ENCODE peak calls at places on chromosomes 5 and 9, in five cellular contexts. X, Q, V, I and A are unnamed samples. For H3K27me3, the result is how much of the 10 kb centered on the place peaks cover.

GRCh38 chr9:131747352-131747751 is 7.5 kb upstream of the RAPGEF1 start:
- DNase-seq in X (no peak), V (peak), Q (no peak), I (peak), A (no peak)

GRCh38 chr9:114056527-114056926 is 21.6 kb downstream of the AMBP start:
- DNase-seq in Q (no peak), I (no peak), X (peak), V (no peak), A (no peak)

GRCh38 chr5:123997354-123998215 is 485.6 kb downstream of the CSNK1G3 start:
- DNase-seq in X (no peak), V (no peak), I (peak), Q (no peak), A (no peak)

GRCh38 chr5:2032432-2032831 is 149.7 kb upstream of the IRX4 start:
- DNase-seq in Q (no peak), V (no peak), I (no peak), X (no peak), A (no peak)

GRCh38 chr5:37248387-37248969 is 698 bp downstream of the CPLANE1 start:
- DNase-seq in I (peak), Q (no peak), V (no peak), X (no peak), A (no peak)

GRCh38 chr9:2872307-2872940 is 28.5 kb upstream of the PUM3 start:
- DNase-seq in Q (no peak), X (no peak), V (peak), I (peak), A (no peak)

GRCh38 chr9:94153905-94154304 is 69.6 kb downstream of the PTPDC1 start:
- DNase-seq in V (peak), Q (no peak), X (no peak), I (no peak), A (no peak)

GRCh38 chr9:109033941-109034700 is 20.8 kb upstream of the CTNNAL1 start:
- DNase-seq in V (no peak), Q (no peak), X (no peak), I (peak), A (no peak)

GRCh38 chr9:94922691-94923107 is 196.2 kb downstream of the AOPEP start:
- DNase-seq in V (no peak), Q (no peak), I (peak), X (no peak), A (no peak)

GRCh38 chr9:5773324-5773999 is 59.5 kb downstream of the ERMP1 start:
- DNase-seq in V (no peak), Q (no peak), X (no peak), I (no peak), A (no peak)

GRCh38 chr5:141716009-141716408 is 34.0 kb upstream of the ARAP3 start:
- DNase-seq in X (no peak), V (no peak), Q (no peak), I (no peak), A (no peak)

GRCh38 chr5:17189381-17190036 is 27.9 kb upstream of the BASP1 start:
- DNase-seq in V (peak), I (peak), X (peak), Q (peak), A (peak)

GRCh38 chr9:74557577-74557976 is 60.4 kb downstream of the RORB start:
- DNase-seq in Q (no peak), V (no peak), I (no peak), X (no peak), A (no peak)

GRCh38 chr5:125485003-125485641 is 738.7 kb upstream of the ZNF608 start:
- DNase-seq in I (peak), Q (no peak), V (no peak), X (no peak), A (peak)

GRCh38 chr9:106757539-106757938 is 105.4 kb upstream of the ZNF462 start:
- DNase-seq in X (no peak), V (no peak), Q (no peak), I (no peak), A (no peak)

GRCh38 chr9:128149001-128149701 is at the start of gene LCN2:
- DNase-seq in V (no peak), Q (no peak), X (peak), I (no peak), A (peak)

GRCh38 chr9:86126998-86127972 is 27.9 kb upstream of the GOLM1 start:
- DNase-seq in I (peak), Q (peak), V (no peak), X (peak), A (peak)

GRCh38 chr9:249025-249424 is 34.4 kb downstream of the DOCK8 start:
- DNase-seq in Q (no peak), I (no peak), X (no peak), V (peak), A (no peak)

GRCh38 chr5:85249204-85249603 is 864.5 kb upstream of the EDIL3 start:
- DNase-seq in I (no peak), V (no peak), X (no peak), Q (no peak), A (no peak)

DNA sequence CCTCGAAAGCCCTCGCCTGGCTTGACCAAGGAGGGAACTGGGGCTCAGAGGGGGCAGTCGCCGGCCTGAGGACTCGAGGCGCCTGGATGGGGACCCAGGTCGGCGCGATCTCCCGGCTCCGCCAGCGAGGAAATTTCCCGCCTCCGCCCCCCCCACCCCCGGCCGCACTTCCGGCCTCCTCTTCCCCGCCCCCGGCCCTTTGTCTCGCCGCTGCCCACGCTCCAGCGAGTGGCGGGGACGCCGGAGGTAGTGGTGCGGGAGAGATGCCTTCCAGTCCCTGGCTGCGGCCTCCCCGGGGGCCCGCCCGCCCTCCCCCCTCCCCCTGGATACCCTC is 441 bp upstream of the GPRIN1 start:
- DNase-seq in I (no peak), X (no peak), V (no peak), Q (no peak), A (no peak)
- H3K27me3 ChIP-seq in I (under half), X (under half), V (under half), Q (under half), A (under half)

GRCh38 chr9:84867171-84867570 is 197.6 kb downstream of the NTRK2 start:
- DNase-seq in Q (no peak), X (no peak), V (no peak), I (no peak), A (no peak)
- H3K4me3 ChIP-seq in Q (no peak), X (no peak), V (no peak), I (no peak), A (no peak)

DNA sequence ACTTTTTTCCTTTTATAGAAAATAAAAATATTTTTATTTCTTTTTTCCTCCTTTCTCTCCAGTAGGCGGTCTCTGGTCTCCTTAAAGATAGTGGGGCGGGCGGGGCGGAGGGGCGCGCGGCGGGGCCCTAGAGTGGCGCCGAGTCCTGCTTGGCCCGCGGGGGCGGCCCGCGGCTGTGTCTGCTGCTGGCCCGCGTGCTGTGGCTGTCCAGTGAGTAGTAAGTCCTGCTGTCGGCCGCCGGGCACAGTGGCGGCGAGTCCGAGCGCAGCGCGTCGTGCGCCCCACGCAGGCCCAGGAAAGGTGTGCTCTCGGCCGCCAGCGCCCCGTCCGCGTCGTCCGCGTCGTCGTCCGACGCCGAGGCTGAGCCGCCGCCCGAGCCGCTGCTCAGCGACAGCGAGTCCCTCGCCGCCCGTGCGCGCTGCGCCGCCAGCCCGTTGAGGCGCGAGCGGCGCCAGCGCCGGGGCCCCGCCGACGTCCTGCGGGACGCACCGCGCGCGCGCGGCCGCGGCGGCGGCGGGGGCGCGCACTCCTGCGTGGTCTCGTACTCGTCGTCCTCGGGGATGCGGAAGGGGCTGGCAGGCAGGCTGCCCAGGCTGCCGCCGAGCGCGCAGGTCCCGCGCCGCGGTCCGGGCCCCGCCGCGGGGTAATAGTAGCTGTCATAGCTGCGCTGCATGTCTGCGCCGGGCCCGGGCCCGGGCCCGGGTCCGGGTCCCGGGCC is 52.3 kb downstream of the PSD2 start:
- DNase-seq in X (peak), Q (peak), I (peak), V (peak), A (peak)
- H3K27me3 ChIP-seq in X (under half), Q (under half), I (under half), V (under half), A (under half)

GRCh38 chr5:670396-671270 is 22.5 kb downstream of the TPPP start:
- DNase-seq in X (peak), V (no peak), I (no peak), Q (no peak), A (no peak)

GRCh38 chr5:668299-668995 is 24.7 kb downstream of the TPPP start:
- DNase-seq in V (no peak), Q (no peak), X (peak), I (no peak), A (no peak)

GRCh38 chr5:671459-672328 is 21.5 kb downstream of the TPPP start:
- DNase-seq in I (peak), Q (peak), V (peak), X (peak), A (peak)

GRCh38 chr5:669111-669841 is 23.9 kb downstream of the TPPP start:
- DNase-seq in Q (peak), X (peak), V (peak), I (peak), A (peak)

DNA sequence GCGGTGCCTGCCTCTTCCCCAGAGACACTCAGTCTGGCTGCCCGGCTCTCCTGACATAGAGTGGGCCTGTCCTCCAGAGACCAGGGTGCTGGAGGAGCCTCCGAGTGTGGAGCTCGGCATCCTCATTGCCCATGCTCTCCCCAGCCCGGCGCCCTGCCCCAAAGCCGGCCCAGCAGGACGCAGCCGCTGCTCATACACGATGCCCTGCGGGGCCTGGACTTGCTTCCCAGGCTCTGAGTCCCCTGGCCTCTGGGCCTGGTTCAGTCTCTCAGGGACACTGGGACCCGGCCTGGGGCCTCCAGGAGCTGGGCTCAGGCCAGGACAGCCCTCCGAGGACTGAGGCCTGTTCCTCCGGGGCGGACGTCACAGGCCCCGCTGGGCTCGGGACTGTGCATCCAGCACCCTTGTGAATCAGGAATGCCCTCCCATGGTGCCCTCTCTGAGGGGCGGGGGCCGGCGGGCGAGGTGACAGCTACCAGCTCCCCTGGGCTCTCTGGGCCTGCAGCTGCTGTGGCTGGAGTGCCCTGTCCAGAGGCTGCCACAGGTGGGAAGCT is 23.2 kb downstream of the TPPP start:
- DNase-seq in V (no peak), Q (peak), X (peak), I (no peak), A (peak)
- H3K4me3 ChIP-seq in V (no peak), Q (no peak), X (no peak), I (no peak), A (no peak)

GRCh38 chr5:177994063-177994462 is 2.0 kb downstream of the PROP1 start:
- DNase-seq in Q (no peak), V (no peak), X (no peak), I (no peak), A (no peak)

GRCh38 chr5:177994561-177995190 is 1.4 kb downstream of the PROP1 start:
- DNase-seq in I (no peak), Q (no peak), X (no peak), V (no peak), A (no peak)

GRCh38 chr5:177996660-177997318 is 747 bp upstream of the PROP1 start:
- DNase-seq in V (no peak), I (no peak), Q (no peak), X (no peak), A (no peak)

GRCh38 chr5:177997319-177997670 is 1.3 kb upstream of the PROP1 start:
- DNase-seq in I (peak), Q (no peak), X (no peak), V (no peak), A (no peak)

GRCh38 chr5:177995691-177996595 is at the start of gene PROP1:
- DNase-seq in V (no peak), I (no peak), X (no peak), Q (no peak), A (no peak)
- H3K27me3 ChIP-seq in V (under half), I (under half), X (under half), Q (under half), A (under half)

GRCh38 chr5:7066471-7067235 is 329.3 kb upstream of the ADCY2 start:
- DNase-seq in V (no peak), X (no peak), Q (no peak), I (no peak), A (no peak)
- H3K4me3 ChIP-seq in V (no peak), X (no peak), Q (no peak), I (no peak), A (no peak)

GRCh38 chr5:43019293-43019614 is 20.9 kb downstream of the ANXA2R start:
- DNase-seq in Q (no peak), V (no peak), I (no peak), X (no peak), A (no peak)

GRCh38 chr5:43024217-43024616 is 15.9 kb downstream of the ANXA2R start:
- DNase-seq in V (no peak), I (no peak), X (no peak), Q (no peak), A (no peak)

GRCh38 chr5:43017438-43017820 is 22.7 kb downstream of the ANXA2R start:
- DNase-seq in X (no peak), I (peak), V (no peak), Q (peak), A (peak)

GRCh38 chr5:43019615-43020293 is 20.4 kb downstream of the ANXA2R start:
- DNase-seq in V (peak), X (no peak), I (peak), Q (peak), A (no peak)

DNA sequence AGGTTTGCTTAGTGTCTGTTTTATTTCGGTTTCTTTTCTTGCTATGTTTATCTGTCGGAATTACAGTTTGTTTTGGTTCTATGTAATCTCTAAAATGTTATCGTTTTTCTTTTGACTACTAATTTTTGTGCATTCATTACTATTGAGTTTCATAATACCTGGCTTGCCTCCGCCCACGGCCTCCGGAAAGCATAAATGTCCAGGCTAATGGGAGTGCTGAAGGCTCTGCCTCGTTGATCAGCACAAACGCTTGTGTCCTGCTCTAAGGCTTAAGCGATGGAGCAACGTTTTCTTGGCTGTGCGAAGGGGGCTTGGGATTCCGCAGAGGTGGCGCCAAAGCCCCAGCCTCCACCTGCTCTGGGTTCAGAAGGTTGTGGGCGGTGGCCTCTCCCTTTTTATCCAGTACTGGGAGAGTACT is 19.8 kb downstream of the ANXA2R start:
- DNase-seq in V (no peak), I (no peak), X (no peak), Q (no peak), A (no peak)
- H3K27me3 ChIP-seq in V (under half), I (under half), X (under half), Q (under half), A (under half)